ENCODE peak calls at places on chromosomes 7 and 10, in four cellular contexts. One of them, this sample, is unnamed.
A peak's percentile ranks its signal among the peaks of the same experiment; 100 is the strongest.

GRCh38 chr7:79452032-79452494 is 1.4 kb downstream of the MAGI2 start:
- DNase-seq in CD4-positive, alpha-beta T cell: no peak
- DNase-seq in astrocyte: peak; percentile 52
- DNase-seq in cardiac muscle cell: peak; percentile 94
- DNase-seq in this sample: no peak

GRCh38 chr7:112411186-112411795 is 39.0 kb upstream of the IFRD1 start:
- DNase-seq in CD4-positive, alpha-beta T cell: no peak
- DNase-seq in astrocyte: peak; percentile 31
- DNase-seq in cardiac muscle cell: peak; percentile 66
- DNase-seq in this sample: no peak

GRCh38 chr7:66739477-66739876 is 1.1 kb upstream of the RABGEF1 start:
- DNase-seq in CD4-positive, alpha-beta T cell: no peak
- DNase-seq in astrocyte: no peak
- DNase-seq in cardiac muscle cell: peak; percentile 12
- DNase-seq in this sample: no peak

GRCh38 chr7:64802699-64803098 is 8.5 kb downstream of the ZNF138 start:
- DNase-seq in CD4-positive, alpha-beta T cell: no peak
- DNase-seq in astrocyte: no peak
- DNase-seq in cardiac muscle cell: no peak
- DNase-seq in this sample: no peak

GRCh38 chr7:8154290-8154689 is 107.7 kb downstream of the ICA1 start:
- DNase-seq in CD4-positive, alpha-beta T cell: no peak
- DNase-seq in astrocyte: no peak
- DNase-seq in cardiac muscle cell: no peak
- DNase-seq in this sample: no peak

GRCh38 chr10:61188691-61189090 is 244.7 kb upstream of the RHOBTB1 start:
- DNase-seq in CD4-positive, alpha-beta T cell: no peak
- DNase-seq in astrocyte: no peak
- DNase-seq in cardiac muscle cell: no peak
- DNase-seq in this sample: no peak

GRCh38 chr7:155962191-155962967 is 150.1 kb upstream of the SHH start:
- DNase-seq in CD4-positive, alpha-beta T cell: no peak
- DNase-seq in astrocyte: peak; percentile 91
- DNase-seq in cardiac muscle cell: peak; percentile 27
- DNase-seq in this sample: no peak

GRCh38 chr7:157113607-157114006 is 25.1 kb upstream of the UBE3C start:
- DNase-seq in CD4-positive, alpha-beta T cell: no peak
- DNase-seq in astrocyte: no peak
- DNase-seq in cardiac muscle cell: no peak
- DNase-seq in this sample: no peak

GRCh38 chr10:29470843-29471482 is 163.8 kb downstream of the SVIL start:
- DNase-seq in CD4-positive, alpha-beta T cell: no peak
- DNase-seq in astrocyte: no peak
- DNase-seq in cardiac muscle cell: no peak
- DNase-seq in this sample: no peak

GRCh38 chr10:29471483-29471859 is 163.3 kb downstream of the SVIL start:
- DNase-seq in CD4-positive, alpha-beta T cell: no peak
- DNase-seq in astrocyte: peak; percentile 88
- DNase-seq in cardiac muscle cell: peak; percentile 80
- DNase-seq in this sample: no peak

GRCh38 chr10:29472268-29473086 is 162.3 kb downstream of the SVIL start:
- DNase-seq in CD4-positive, alpha-beta T cell: no peak
- DNase-seq in astrocyte: no peak
- DNase-seq in cardiac muscle cell: no peak
- DNase-seq in this sample: no peak

GRCh38 chr10:29469481-29470354 is 165.1 kb downstream of the SVIL start:
- DNase-seq in CD4-positive, alpha-beta T cell: no peak
- DNase-seq in astrocyte: no peak
- DNase-seq in cardiac muscle cell: no peak
- DNase-seq in this sample: no peak

DNA sequence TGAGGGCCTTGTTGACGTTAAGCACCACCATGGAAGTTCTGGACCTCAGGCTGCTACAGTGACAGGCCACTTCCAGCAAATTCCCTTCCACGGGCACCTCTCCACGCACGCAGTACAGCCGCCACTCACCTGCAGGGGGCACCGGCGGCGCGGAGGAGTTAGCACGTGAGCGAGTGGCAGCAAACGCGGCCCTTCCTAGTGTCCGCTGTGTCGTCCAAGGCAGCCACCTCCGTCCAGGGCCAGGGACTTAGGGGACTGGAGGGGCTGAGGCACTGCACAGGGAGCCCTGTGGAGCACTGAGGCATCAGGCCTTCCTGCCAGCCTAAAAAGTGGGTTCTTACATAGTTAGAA is 164.4 kb downstream of the SVIL start:
- DNase-seq in CD4-positive, alpha-beta T cell: no peak
- DNase-seq in astrocyte: no peak
- DNase-seq in cardiac muscle cell: no peak
- DNase-seq in this sample: no peak
- TF ChIP-seq CTCF in CD4-positive, alpha-beta T cell: no peak
- TF ChIP-seq CTCF in astrocyte: peak; percentile 26
- TF ChIP-seq CTCF in cardiac muscle cell: peak; percentile 36
- TF ChIP-seq CTCF in this sample: peak; percentile 26

GRCh38 chr7:143914938-143915337 is 13.0 kb upstream of the TCAF1 start:
- DNase-seq in CD4-positive, alpha-beta T cell: no peak
- DNase-seq in astrocyte: no peak
- DNase-seq in cardiac muscle cell: no peak
- DNase-seq in this sample: no peak
- TF ChIP-seq CTCF in CD4-positive, alpha-beta T cell: no peak
- TF ChIP-seq CTCF in astrocyte: no peak
- TF ChIP-seq CTCF in cardiac muscle cell: no peak
- TF ChIP-seq CTCF in this sample: no peak

GRCh38 chr7:132939495-132939894 is 142.4 kb downstream of the CHCHD3 start:
- DNase-seq in CD4-positive, alpha-beta T cell: no peak
- DNase-seq in astrocyte: no peak
- DNase-seq in cardiac muscle cell: no peak
- DNase-seq in this sample: no peak

GRCh38 chr7:132942721-132943120 is 139.2 kb downstream of the CHCHD3 start:
- DNase-seq in CD4-positive, alpha-beta T cell: no peak
- DNase-seq in astrocyte: peak; percentile 20
- DNase-seq in cardiac muscle cell: no peak
- DNase-seq in this sample: no peak

GRCh38 chr7:132943645-132944044 is 138.2 kb downstream of the CHCHD3 start:
- DNase-seq in CD4-positive, alpha-beta T cell: no peak
- DNase-seq in astrocyte: no peak
- DNase-seq in cardiac muscle cell: no peak
- DNase-seq in this sample: no peak

GRCh38 chr7:132941905-132942304 is 140.0 kb downstream of the CHCHD3 start:
- DNase-seq in CD4-positive, alpha-beta T cell: no peak
- DNase-seq in astrocyte: no peak
- DNase-seq in cardiac muscle cell: no peak
- DNase-seq in this sample: no peak

DNA sequence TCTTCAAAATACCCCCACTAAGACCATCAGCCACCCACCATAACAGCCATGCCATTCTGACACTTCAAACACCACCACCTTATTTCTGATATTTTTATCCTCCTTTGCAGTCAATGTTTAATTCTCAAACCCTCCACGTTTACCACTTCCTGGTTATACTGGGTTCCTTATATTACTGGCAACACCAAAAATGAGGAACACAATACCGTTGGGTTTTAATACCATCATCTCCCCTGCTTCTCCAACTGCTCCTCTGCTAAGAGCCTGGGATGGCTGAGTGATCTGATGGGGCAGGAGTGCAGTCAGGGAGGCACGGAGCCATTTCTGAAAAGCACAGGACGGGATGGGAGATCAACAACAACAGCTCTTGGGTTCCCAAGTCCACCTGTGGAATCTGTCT is 140.5 kb downstream of the CHCHD3 start:
- DNase-seq in CD4-positive, alpha-beta T cell: no peak
- DNase-seq in astrocyte: no peak
- DNase-seq in cardiac muscle cell: no peak
- DNase-seq in this sample: no peak
- TF ChIP-seq CTCF in CD4-positive, alpha-beta T cell: no peak
- TF ChIP-seq CTCF in astrocyte: no peak
- TF ChIP-seq CTCF in cardiac muscle cell: no peak
- TF ChIP-seq CTCF in this sample: no peak

GRCh38 chr7:135188298-135188984 is 17.9 kb upstream of the CYREN start:
- DNase-seq in CD4-positive, alpha-beta T cell: no peak
- DNase-seq in astrocyte: no peak
- DNase-seq in cardiac muscle cell: no peak
- DNase-seq in this sample: peak; percentile 35

GRCh38 chr7:135185471-135186260 is 15.2 kb upstream of the CYREN start:
- DNase-seq in CD4-positive, alpha-beta T cell: no peak
- DNase-seq in astrocyte: no peak
- DNase-seq in cardiac muscle cell: no peak
- DNase-seq in this sample: no peak

GRCh38 chr7:135186261-135186540 is 15.7 kb upstream of the CYREN start:
- DNase-seq in CD4-positive, alpha-beta T cell: no peak
- DNase-seq in astrocyte: no peak
- DNase-seq in cardiac muscle cell: no peak
- DNase-seq in this sample: no peak

GRCh38 chr7:135189221-135189662 is 18.7 kb upstream of the CYREN start:
- DNase-seq in CD4-positive, alpha-beta T cell: no peak
- DNase-seq in astrocyte: no peak
- DNase-seq in cardiac muscle cell: no peak
- DNase-seq in this sample: no peak

DNA sequence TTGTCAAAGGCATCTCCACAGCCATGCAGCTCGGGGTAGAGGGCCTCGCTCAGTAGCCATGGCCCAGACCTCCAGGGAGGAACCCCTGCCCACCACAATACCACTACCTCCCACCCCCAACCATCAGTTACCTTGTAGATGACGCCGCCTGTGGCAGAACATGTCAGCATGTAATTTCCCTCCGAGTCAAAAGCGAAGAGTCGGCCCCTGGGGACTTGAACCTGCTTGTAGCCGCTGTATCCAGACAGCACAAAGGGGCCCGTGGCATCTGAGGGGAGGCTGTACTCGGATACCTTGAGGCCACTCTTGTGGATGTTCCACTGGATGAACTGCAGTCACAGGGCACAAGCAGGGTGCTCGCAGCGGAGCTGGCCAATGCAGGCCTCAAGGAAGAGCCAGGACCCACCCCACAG is 16.3 kb upstream of the CYREN start:
- DNase-seq in CD4-positive, alpha-beta T cell: no peak
- DNase-seq in astrocyte: no peak
- DNase-seq in cardiac muscle cell: no peak
- DNase-seq in this sample: peak; percentile 33
- TF ChIP-seq CTCF in CD4-positive, alpha-beta T cell: no peak
- TF ChIP-seq CTCF in astrocyte: no peak
- TF ChIP-seq CTCF in cardiac muscle cell: no peak
- TF ChIP-seq CTCF in this sample: no peak

GRCh38 chr7:80916770-80917681 is 1.8 kb downstream of the SEMA3C start:
- DNase-seq in CD4-positive, alpha-beta T cell: no peak
- DNase-seq in astrocyte: peak; percentile 91
- DNase-seq in cardiac muscle cell: peak; percentile 64
- DNase-seq in this sample: no peak
- TF ChIP-seq CTCF in CD4-positive, alpha-beta T cell: no peak
- TF ChIP-seq CTCF in astrocyte: peak; percentile 45
- TF ChIP-seq CTCF in cardiac muscle cell: peak; percentile 63
- TF ChIP-seq CTCF in this sample: peak; percentile 39

GRCh38 chr10:112027881-112028280 is 155.7 kb downstream of the GPAM start:
- DNase-seq in CD4-positive, alpha-beta T cell: no peak
- DNase-seq in astrocyte: no peak
- DNase-seq in cardiac muscle cell: no peak
- DNase-seq in this sample: no peak

GRCh38 chr10:112024079-112024478 is 159.5 kb downstream of the GPAM start:
- DNase-seq in CD4-positive, alpha-beta T cell: no peak
- DNase-seq in astrocyte: no peak
- DNase-seq in cardiac muscle cell: no peak
- DNase-seq in this sample: no peak

GRCh38 chr10:112025228-112025627 is 158.3 kb downstream of the GPAM start:
- DNase-seq in CD4-positive, alpha-beta T cell: no peak
- DNase-seq in astrocyte: no peak
- DNase-seq in cardiac muscle cell: no peak
- DNase-seq in this sample: no peak

GRCh38 chr10:112026438-112026837 is 157.1 kb downstream of the GPAM start:
- DNase-seq in CD4-positive, alpha-beta T cell: no peak
- DNase-seq in astrocyte: no peak
- DNase-seq in cardiac muscle cell: no peak
- DNase-seq in this sample: no peak

DNA sequence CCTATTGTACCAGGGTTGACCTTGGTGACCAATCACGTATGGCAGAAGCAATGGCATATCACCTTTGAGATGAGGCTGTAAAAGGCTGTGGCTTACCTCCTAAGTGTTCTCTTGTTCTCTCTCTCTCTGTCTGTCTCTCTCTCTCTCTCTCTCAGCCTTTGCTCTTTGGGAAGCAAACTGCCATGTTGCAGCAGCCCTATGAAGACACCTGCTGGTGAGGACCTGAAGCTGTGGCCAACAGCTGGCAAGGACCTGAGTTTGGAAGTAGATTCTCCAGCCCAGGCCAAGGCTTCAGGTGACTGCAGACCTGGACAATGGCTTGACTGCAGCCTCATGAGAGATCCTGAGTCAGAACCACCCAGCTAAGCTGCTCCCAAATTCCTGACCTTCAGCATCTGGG is 161.4 kb downstream of the GPAM start:
- DNase-seq in CD4-positive, alpha-beta T cell: no peak
- DNase-seq in astrocyte: no peak
- DNase-seq in cardiac muscle cell: no peak
- DNase-seq in this sample: no peak
- TF ChIP-seq CTCF in CD4-positive, alpha-beta T cell: no peak
- TF ChIP-seq CTCF in astrocyte: no peak
- TF ChIP-seq CTCF in cardiac muscle cell: no peak
- TF ChIP-seq CTCF in this sample: no peak

GRCh38 chr10:7622969-7623368 is 43.8 kb downstream of the ITIH5 start:
- DNase-seq in CD4-positive, alpha-beta T cell: no peak
- DNase-seq in astrocyte: no peak
- DNase-seq in cardiac muscle cell: peak; percentile 56
- DNase-seq in this sample: no peak
- TF ChIP-seq CTCF in CD4-positive, alpha-beta T cell: no peak
- TF ChIP-seq CTCF in astrocyte: no peak
- TF ChIP-seq CTCF in cardiac muscle cell: peak; percentile 59
- TF ChIP-seq CTCF in this sample: no peak

This sample was measured in CD14-positive monocyte.